ENCODE peak calls at places on chromosomes 16 and 17, in ten cellular contexts. R is activated T-helper 1 cell treated with anti-CD3 and anti-CD28 coated beads, Interleukin-12 subunit alpha, Interleukin-12 subunit beta, Interleukin-2, Interleukin-4 antibody, amounts not matched to agents 30 ng/mL and 10 ng/mL and 1 ng/mL, durations not matched to agents 14 hours and 24 hours and 36 hours; O is GM13976; Y is activated CD4-positive, alpha-beta T cell treated with anti-CD3 and anti-CD28 coated beads, Interleukin-2, amount 50 U/mL, for 1 hour; I is EL; E is iPS-NIHi11; X is NCI-H345; A is stimulated activated CD8-positive, alpha-beta memory T cell treated with anti-CD3 and anti-CD28 coated beads, Interleukin-4, amount 100 ng/mL, for 24 hours; K is EH; L is Daoy. T is an unnamed sample.

GRCh38 chr17:81832608-81833159 is 407 bp downstream of the MCRIP1 start:
- DNase-seq in R (no peak), O (peak), Y (peak), I (no peak), E (no peak), X (peak), A (peak), K (peak), L (peak), T (no peak)

GRCh38 chr17:6580628-6581027 is 24.3 kb upstream of the PITPNM3 start:
- DNase-seq in R (no peak), O (no peak), Y (no peak), I (no peak), E (no peak), X (no peak), A (no peak), K (no peak), L (no peak), T (no peak)

GRCh38 chr17:20074489-20074888 is 65.3 kb downstream of the SPECC1 start:
- DNase-seq in R (no peak), O (no peak), Y (no peak), I (no peak), E (no peak), X (no peak), A (no peak), K (no peak), L (no peak), T (no peak)

GRCh38 chr17:79081571-79082276 is 7.1 kb downstream of the ENGASE start:
- DNase-seq in R (no peak), O (no peak), Y (no peak), I (no peak), E (no peak), X (no peak), A (no peak), K (no peak), L (no peak), T (no peak)

GRCh38 chr17:1934901-1935300 is 90.2 kb downstream of the RTN4RL1 start:
- DNase-seq in R (no peak), O (no peak), Y (no peak), I (no peak), E (no peak), X (no peak), A (no peak), K (no peak), L (no peak), T (no peak)

GRCh38 chr16:66014221-66014620 is 352.3 kb upstream of the CDH5 start:
- DNase-seq in R (no peak), O (no peak), Y (no peak), I (no peak), E (no peak), X (no peak), A (no peak), K (no peak), L (no peak), T (no peak)

GRCh38 chr16:86740817-86741799 is 162.8 kb downstream of the FOXL1 start:
- DNase-seq in R (peak), O (no peak), Y (no peak), I (peak), E (peak), X (no peak), A (no peak), K (peak), L (peak), T (no peak)

GRCh38 chr17:73091770-73092517 is 544 bp downstream of the SLC39A11 start:
- DNase-seq in R (no peak), O (peak), Y (no peak), I (peak), E (peak), X (peak), A (no peak), K (peak), L (peak), T (no peak)

GRCh38 chr16:85522842-85523601 is 90.1 kb upstream of the GSE1 start:
- DNase-seq in R (no peak), O (no peak), Y (no peak), I (peak), E (no peak), X (peak), A (no peak), K (peak), L (peak), T (peak)

GRCh38 chr17:69574257-69575197 is 160.0 kb downstream of the MAP2K6 start:
- DNase-seq in R (no peak), O (no peak), Y (no peak), I (peak), E (no peak), X (no peak), A (no peak), K (peak), L (no peak), T (no peak)

GRCh38 chr17:50364715-50365114 is 8.3 kb downstream of the MRPL27 start:
- DNase-seq in R (no peak), O (no peak), Y (no peak), I (peak), E (peak), X (no peak), A (no peak), K (peak), L (no peak), T (no peak)

GRCh38 chr16:11377156-11377555 is 31.9 kb downstream of the RMI2 start:
- DNase-seq in R (no peak), O (no peak), Y (no peak), I (no peak), E (no peak), X (no peak), A (no peak), K (no peak), L (no peak), T (no peak)

GRCh38 chr17:28335959-28336871 is 654 bp downstream of the TNFAIP1 start:
- DNase-seq in R (no peak), O (no peak), Y (peak), I (peak), E (peak), X (peak), A (no peak), K (peak), L (peak), T (peak)

GRCh38 chr17:50265690-50266306 is 8.5 kb upstream of the TMEM92 start:
- DNase-seq in R (no peak), O (peak), Y (no peak), I (no peak), E (peak), X (no peak), A (no peak), K (no peak), L (peak), T (no peak)

GRCh38 chr17:74827800-74828199 is 31.9 kb downstream of the GRIN2C start:
- DNase-seq in R (no peak), O (no peak), Y (no peak), I (no peak), E (no peak), X (no peak), A (no peak), K (no peak), L (no peak), T (peak)

GRCh38 chr16:61820820-61821219 is 215.4 kb downstream of the CDH8 start:
- DNase-seq in R (no peak), O (no peak), Y (no peak), I (no peak), E (no peak), X (no peak), A (no peak), K (no peak), L (no peak), T (no peak)

GRCh38 chr16:31700200-31700529 is 172.5 kb downstream of the AHSP start:
- DNase-seq in R (no peak), O (peak), Y (no peak), I (no peak), E (peak), X (peak), A (no peak), K (peak), L (no peak), T (peak)

GRCh38 chr17:14201595-14201994 is 35.1 kb downstream of the CDRT15 start:
- DNase-seq in R (peak), O (no peak), Y (peak), I (no peak), E (no peak), X (no peak), A (no peak), K (no peak), L (no peak), T (no peak)